ENCODE peak calls at places on chromosome 17, in five cellular contexts. G is right cardiac atrium, B is A549, L is amniotic stem cell, Q is NCI-H1417. E is an unnamed sample.

GRCh38 chr17:17028059-17028877 is 14.0 kb upstream of the MPRIP start:
- DNase-seq in Q (peak), G (peak), L (no peak), B (peak), E (no peak)

GRCh38 chr17:63698886-63699637 is 863 bp downstream of the LIMD2 start:
- DNase-seq in Q (peak), G (peak), B (no peak), L (no peak), E (peak)

GRCh38 chr17:69918164-69918563 is 156.9 kb upstream of the KCNJ16 start:
- DNase-seq in B (no peak), G (no peak), L (no peak), Q (no peak), E (no peak)

GRCh38 chr17:47295874-47296255 is 27.9 kb upstream of the EFCAB13 start:
- DNase-seq in Q (no peak), B (no peak), L (no peak), G (no peak), E (no peak)

GRCh38 chr17:57584050-57584551 is 161.0 kb downstream of the CCDC182 start:
- DNase-seq in G (peak), Q (no peak), B (no peak), L (no peak), E (no peak)

GRCh38 chr17:55897301-55897700 is 146.4 kb downstream of the PCTP start:
- DNase-seq in G (peak), Q (no peak), B (no peak), L (no peak), E (no peak)

GRCh38 chr17:72575542-72576233 is 454.9 kb downstream of the SOX9 start:
- DNase-seq in B (no peak), G (no peak), Q (no peak), L (no peak), E (no peak)

GRCh38 chr17:79778504-79779087 is 648 bp downstream of the CBX2 start:
- DNase-seq in Q (peak), L (no peak), B (no peak), G (peak), E (no peak)

GRCh38 chr17:43707184-43707583 is 45.5 kb upstream of the MEOX1 start:
- DNase-seq in G (no peak), Q (no peak), B (no peak), L (no peak), E (no peak)

GRCh38 chr17:3657874-3658783 is 10.2 kb downstream of the TAX1BP3 start:
- DNase-seq in L (no peak), Q (no peak), B (no peak), G (peak), E (no peak)

GRCh38 chr17:2244545-2245525 is 58.8 kb downstream of the SMG6 start:
- DNase-seq in Q (peak), B (peak), G (peak), L (peak), E (peak)

GRCh38 chr17:4175921-4176802 is 33.2 kb downstream of the CYB5D2 start:
- DNase-seq in Q (no peak), B (no peak), G (no peak), L (peak), E (peak)